ENCODE peak calls at places on chromosomes 7 and 10, in five cellular contexts. O is EL, K is type B pancreatic cell, M is A549, P is uterus. R is an unnamed sample.

GRCh38 chr10:124329941-124330340 is 88.8 kb downstream of the OAT start:
- DNase-seq in O (no peak), K (peak; percentile 52), M (no peak), P (no peak), R (no peak)

GRCh38 chr10:58641708-58642107 is 129.0 kb downstream of the BICC1 start:
- DNase-seq in O (peak; percentile 79), K (no peak), M (no peak), P (no peak), R (no peak)

GRCh38 chr7:137266764-137267163 is 76.8 kb downstream of the PTN start:
- DNase-seq in O (no peak), K (no peak), M (no peak), P (no peak), R (no peak)

GRCh38 chr7:36986429-36987362 is 262.4 kb upstream of the AOAH start:
- DNase-seq in O (peak; percentile 54), K (no peak), M (peak; percentile 57), P (peak; percentile 43), R (peak; percentile 51)

GRCh38 chr10:96370575-96371157 is 11.9 kb upstream of the OPALIN start:
- DNase-seq in O (peak; percentile 57), K (no peak), M (peak; percentile 62), P (peak; percentile 44), R (peak; percentile 44)

GRCh38 chr10:124308351-124308645 is 110.4 kb downstream of the OAT start:
- DNase-seq in O (no peak), K (no peak), M (no peak), P (no peak), R (no peak)

GRCh38 chr10:6418167-6418566 is 161.9 kb downstream of the PRKCQ start:
- DNase-seq in O (no peak), K (no peak), M (no peak), P (no peak), R (no peak)

GRCh38 chr7:128221929-128222403 is 19.1 kb upstream of the LEP start:
- DNase-seq in O (peak; percentile 88), K (no peak), M (peak; percentile 47), P (no peak), R (peak; percentile 74)

GRCh38 chr10:84076047-84076388 is 63.3 kb upstream of the GHITM start:
- DNase-seq in O (peak; percentile 72), K (no peak), M (no peak), P (peak; percentile 44), R (no peak)

GRCh38 chr10:54133201-54133600 is 667.8 kb downstream of the PCDH15 start:
- DNase-seq in O (no peak), K (no peak), M (no peak), P (no peak), R (no peak)

GRCh38 chr10:90306187-90306586 is 551.7 kb downstream of the HTR7 start:
- DNase-seq in O (peak; percentile 85), K (no peak), M (peak; percentile 57), P (no peak), R (no peak)

GRCh38 chr10:114547056-114547455 is 111.0 kb downstream of the ABLIM1 start:
- DNase-seq in O (no peak), K (no peak), M (no peak), P (no peak), R (no peak)

GRCh38 chr7:142632291-142633134 is 116.8 kb upstream of the PRSS1 start:
- DNase-seq in O (peak; percentile 71), K (peak; percentile 77), M (peak; percentile 65), P (no peak), R (peak; percentile 72)

GRCh38 chr10:22823109-22823508 is 104.7 kb upstream of the ARMC3 start:
- DNase-seq in O (peak; percentile 93), K (no peak), M (peak; percentile 65), P (no peak), R (peak; percentile 88)

GRCh38 chr10:128860574-128860973 is 606.5 kb upstream of the MGMT start:
- DNase-seq in O (no peak), K (no peak), M (no peak), P (no peak), R (no peak)

GRCh38 chr10:92760609-92761008 is 70.9 kb downstream of the HHEX start:
- DNase-seq in O (peak; percentile 52), K (no peak), M (peak; percentile 40), P (no peak), R (no peak)

GRCh38 chr7:33369888-33370287 is 240.5 kb downstream of the BBS9 start:
- DNase-seq in O (no peak), K (no peak), M (no peak), P (no peak), R (no peak)

GRCh38 chr7:92633211-92633906 is 43.2 kb upstream of the FAM133B start:
- DNase-seq in O (peak; percentile 93), K (no peak), M (peak; percentile 79), P (no peak), R (peak; percentile 43)

GRCh38 chr10:8659982-8660381 is 605.5 kb downstream of the GATA3 start:
- DNase-seq in O (no peak), K (no peak), M (no peak), P (no peak), R (peak; percentile 63)

GRCh38 chr10:116761883-116762282 is 19.5 kb upstream of the HSPA12A start:
- DNase-seq in O (no peak), K (no peak), M (no peak), P (no peak), R (no peak)

GRCh38 chr7:70498232-70498631 is 633.7 kb upstream of the GALNT17 start:
- DNase-seq in O (no peak), K (no peak), M (no peak), P (no peak), R (no peak)

GRCh38 chr10:11720260-11720741 is 21.9 kb upstream of the ECHDC3 start:
- DNase-seq in O (no peak), K (no peak), M (no peak), P (no peak), R (no peak)

GRCh38 chr10:77949167-77949566 is 22.6 kb upstream of the DLG5 start:
- DNase-seq in O (peak; percentile 74), K (no peak), M (peak; percentile 52), P (peak; percentile 31), R (peak; percentile 98)

GRCh38 chr10:122112021-122112616 is 123.2 kb downstream of the TACC2 start:
- DNase-seq in O (peak; percentile 52), K (no peak), M (peak; percentile 68), P (no peak), R (no peak)

GRCh38 chr10:11913184-11913641 is 90.1 kb downstream of the PROSER2 start:
- DNase-seq in O (no peak), K (no peak), M (no peak), P (no peak), R (no peak)

GRCh38 chr7:28505861-28506260 is 93.5 kb downstream of the CREB5 start:
- DNase-seq in O (no peak), K (no peak), M (no peak), P (no peak), R (no peak)

GRCh38 chr7:915291-916218 is 38.9 kb downstream of the ADAP1 start:
- DNase-seq in O (no peak), K (no peak), M (no peak), P (no peak), R (no peak)

GRCh38 chr10:91077549-91078017 is 142.9 kb upstream of the PCGF5 start:
- DNase-seq in O (peak; percentile 25), K (no peak), M (no peak), P (peak; percentile 27), R (peak; percentile 76)

GRCh38 chr10:43059336-43059720 is 17.5 kb upstream of the RET start:
- DNase-seq in O (no peak), K (no peak), M (no peak), P (no peak), R (no peak)

GRCh38 chr10:88499569-88500470 is 83.3 kb downstream of the RNLS start:
- DNase-seq in O (peak; percentile 51), K (no peak), M (no peak), P (peak; percentile 18), R (peak; percentile 1)

GRCh38 chr10:68231916-68232315 is at the start of gene ATOH7:
- DNase-seq in O (no peak), K (no peak), M (no peak), P (no peak), R (no peak)

GRCh38 chr7:75960372-75960771 is 34.0 kb downstream of the TMEM120A start:
- DNase-seq in O (no peak), K (no peak), M (no peak), P (no peak), R (no peak)

GRCh38 chr7:141551773-141552162 is 558 bp downstream of the AGK start:
- DNase-seq in O (no peak), K (no peak), M (no peak), P (no peak), R (no peak)

GRCh38 chr10:53667063-53667462 is 894.5 kb upstream of the MBL2 start:
- DNase-seq in O (no peak), K (no peak), M (no peak), P (no peak), R (no peak)

GRCh38 chr7:24715661-24716479 is 41.4 kb downstream of the GSDME start:
- DNase-seq in O (peak; percentile 28), K (no peak), M (peak; percentile 60), P (no peak), R (no peak)

GRCh38 chr10:125637496-125637895 is 45.5 kb downstream of the TEX36 start:
- DNase-seq in O (no peak), K (no peak), M (no peak), P (no peak), R (no peak)